ENCODE peak calls at places on chromosomes 3 and 15, in four cellular contexts. X is body of pancreas, E is uterus, R is K562. Z is an unnamed sample.

GRCh38 chr3:28903171-28903601 is 377.7 kb upstream of the RBMS3 start:
- DNase-seq in R (no peak), X (no peak), E (no peak), Z (no peak)

GRCh38 chr3:187807086-187807862 is 62.0 kb upstream of the BCL6 start:
- DNase-seq in X (no peak), R (no peak), E (no peak), Z (no peak)

GRCh38 chr3:50173685-50174516 is 17.5 kb upstream of the GNAT1 start:
- DNase-seq in E (no peak), X (no peak), R (no peak), Z (no peak)

GRCh38 chr3:37667359-37667758 is 194.3 kb upstream of the CTDSPL start:
- DNase-seq in X (no peak), E (no peak), R (no peak), Z (no peak)

GRCh38 chr3:94225176-94225742 is 162.4 kb downstream of the NSUN3 start:
- DNase-seq in E (no peak), R (no peak), X (no peak), Z (no peak)

GRCh38 chr3:143090486-143090885 is 29.1 kb upstream of the CHST2 start:
- DNase-seq in E (no peak), R (no peak), X (no peak), Z (no peak)

GRCh38 chr15:68055224-68055705 is 1.1 kb downstream of the PIAS1 start:
- DNase-seq in R (peak), E (no peak), X (peak), Z (peak)

GRCh38 chr3:104411760-104412159 is 954.9 kb upstream of the ALCAM start:
- DNase-seq in R (no peak), E (no peak), X (no peak), Z (no peak)

GRCh38 chr3:144079634-144080033 is 108.0 kb downstream of the DIPK2A start:
- DNase-seq in R (no peak), E (no peak), X (no peak), Z (no peak)

GRCh38 chr15:50068016-50068415 is 51.0 kb downstream of the ATP8B4 start:
- DNase-seq in R (no peak), X (no peak), E (no peak), Z (no peak)

GRCh38 chr3:126380011-126380768 is 14.5 kb upstream of the CFAP100 start:
- DNase-seq in E (no peak), X (no peak), R (no peak), Z (no peak)

GRCh38 chr15:39287322-39288195 is 293.3 kb upstream of the THBS1 start:
- DNase-seq in X (no peak), R (no peak), E (no peak), Z (no peak)

GRCh38 chr3:190537131-190537530 is 23.2 kb downstream of the IL1RAP start:
- DNase-seq in E (no peak), X (no peak), R (no peak), Z (no peak)

GRCh38 chr3:183159319-183159718 is 3.2 kb downstream of the LAMP3 start:
- DNase-seq in R (peak), X (no peak), E (no peak), Z (no peak)

GRCh38 chr15:79736435-79737000 is 160.3 kb downstream of the MTHFS start:
- DNase-seq in R (no peak), X (no peak), E (no peak), Z (no peak)

GRCh38 chr3:150300847-150301517 is 107.1 kb upstream of the TSC22D2 start:
- DNase-seq in X (no peak), R (no peak), E (no peak), Z (no peak)

GRCh38 chr15:35465763-35466162 is 80.2 kb downstream of the DPH6 start:
- DNase-seq in E (no peak), R (no peak), X (no peak), Z (no peak)

GRCh38 chr15:92883643-92884458 is 16.3 kb upstream of the CHD2 start:
- DNase-seq in E (no peak), R (no peak), X (no peak), Z (no peak)

GRCh38 chr3:197356275-197356674 is 57.9 kb upstream of the DLG1 start:
- DNase-seq in E (no peak), X (no peak), R (no peak), Z (peak)

GRCh38 chr3:176867681-176868663 is 329.3 kb downstream of the TBL1XR1 start:
- DNase-seq in E (no peak), X (peak), R (no peak), Z (peak)

GRCh38 chr3:45145681-45146614 is at the start of gene CDCP1:
- DNase-seq in R (peak), E (no peak), X (peak), Z (peak)
- TF ChIP-seq POLR2A in R (no peak), E (peak), X (peak), Z (peak)

GRCh38 chr3:52047295-52047960 is 8.9 kb downstream of the DUSP7 start:
- DNase-seq in E (no peak), R (no peak), X (no peak), Z (no peak)
- H3K4me3 ChIP-seq in E (no peak), R (no peak), X (no peak), Z (no peak)

GRCh38 chr3:194491996-194492395 is 5.2 kb upstream of the ATP13A3 start:
- DNase-seq in X (no peak), E (no peak), R (no peak), Z (no peak)

GRCh38 chr3:194488007-194488742 is 1.4 kb upstream of the ATP13A3 start:
- DNase-seq in R (peak), X (no peak), E (no peak), Z (no peak)

GRCh38 chr3:194486540-194487288 is at the start of gene ATP13A3:
- DNase-seq in E (peak), X (peak), R (peak), Z (peak)

GRCh38 chr3:194487289-194488006 is 646 bp upstream of the ATP13A3 start:
- DNase-seq in R (peak), X (peak), E (peak), Z (peak)

DNA sequence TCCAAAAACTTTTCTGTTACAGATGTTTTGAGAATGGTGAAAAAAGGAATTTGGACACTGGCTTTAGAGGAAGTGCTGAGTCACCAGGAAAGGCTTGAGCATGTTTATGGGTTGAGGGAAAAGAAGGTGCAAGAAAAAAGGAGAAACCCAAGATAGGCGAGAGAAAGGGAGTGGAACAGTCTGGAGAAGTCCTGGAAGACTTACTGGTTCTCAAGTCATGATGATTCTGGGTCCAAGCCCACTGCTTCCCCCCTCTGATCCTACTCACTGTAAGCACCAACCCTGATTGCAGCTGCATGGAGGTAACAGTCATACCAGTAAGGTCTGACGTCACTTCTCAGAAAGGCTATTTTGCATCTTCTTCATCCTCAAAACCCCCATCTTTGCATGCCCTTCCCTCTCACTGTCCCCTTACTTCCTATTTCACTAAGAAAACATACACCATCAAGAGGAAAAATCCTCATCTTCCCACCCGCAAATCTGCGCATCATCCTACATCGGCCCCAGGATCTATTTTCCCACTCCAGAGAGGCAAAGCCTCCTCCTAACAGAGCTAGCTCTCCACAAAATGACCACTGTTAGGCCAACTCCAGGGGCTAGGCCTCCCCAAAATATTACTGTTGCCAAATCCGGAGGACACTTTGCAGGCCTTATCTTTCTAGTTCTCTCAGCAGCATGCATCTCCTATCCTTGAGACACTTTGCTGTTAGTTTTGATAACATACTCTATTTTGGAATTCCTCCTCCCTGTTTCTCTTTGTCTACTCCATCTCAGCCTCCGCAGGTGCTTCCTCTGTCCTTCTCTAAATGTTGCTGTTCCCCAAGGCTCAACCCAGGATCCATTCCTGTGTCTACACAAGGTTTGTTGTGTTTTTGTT is 3.2 kb upstream of the ATP13A3 start:
- DNase-seq in R (peak), E (no peak), X (no peak), Z (no peak)
- TF ChIP-seq POLR2A in R (no peak), E (no peak), X (no peak), Z (no peak)

GRCh38 chr3:111737056-111737711 is 121.9 kb upstream of the PHLDB2 start:
- DNase-seq in X (peak), R (no peak), E (peak), Z (no peak)

GRCh38 chr3:111735912-111736311 is 123.2 kb upstream of the PHLDB2 start:
- DNase-seq in R (no peak), X (no peak), E (no peak), Z (no peak)

GRCh38 chr3:111734652-111735051 is 124.4 kb upstream of the PHLDB2 start:
- DNase-seq in E (no peak), R (no peak), X (no peak), Z (no peak)

GRCh38 chr3:111733856-111734255 is 125.2 kb upstream of the PHLDB2 start:
- DNase-seq in E (no peak), R (no peak), X (no peak), Z (no peak)

GRCh38 chr3:111735271-111735758 is 123.8 kb upstream of the PHLDB2 start:
- DNase-seq in R (no peak), E (no peak), X (peak), Z (no peak)
- H3K4me3 ChIP-seq in R (no peak), E (no peak), X (no peak), Z (no peak)

DNA sequence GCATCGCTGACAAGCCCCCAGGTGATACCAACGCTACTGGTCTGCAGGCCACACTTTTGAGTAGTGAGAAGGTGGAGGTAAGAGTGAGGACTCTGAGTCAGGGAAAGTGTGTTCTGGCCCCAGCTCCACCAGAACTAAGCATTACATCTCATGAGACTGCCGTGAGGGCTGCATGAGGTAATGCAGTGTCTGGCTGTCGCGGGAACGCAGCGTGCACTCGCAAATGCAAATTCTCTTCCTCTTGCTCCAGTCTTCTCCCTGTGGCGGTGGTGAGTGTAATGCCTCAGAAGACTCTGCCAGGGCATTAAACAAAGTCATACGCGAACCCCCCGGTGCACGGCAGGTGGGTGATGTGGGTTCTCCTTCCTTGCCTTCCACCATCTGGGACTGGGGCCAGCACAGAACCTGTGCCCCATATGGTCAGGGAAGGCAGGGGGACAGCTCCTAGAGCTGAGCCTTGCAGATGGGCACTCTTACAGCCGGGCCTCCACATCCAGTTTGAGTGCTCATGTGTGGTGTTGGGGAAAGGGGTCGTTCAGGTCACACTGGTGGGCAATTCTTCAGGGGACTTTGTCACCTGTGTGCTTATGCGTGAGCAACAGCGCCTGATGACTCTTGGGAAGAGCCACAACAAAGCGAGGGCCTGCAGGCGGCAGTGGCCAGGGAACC is 175.8 kb downstream of the XXYLT1 start:
- DNase-seq in E (no peak), X (no peak), R (no peak), Z (peak)
- TF ChIP-seq POLR2A in E (no peak), X (no peak), R (no peak), Z (no peak)

GRCh38 chr3:179175358-179175757 is 27.2 kb downstream of the PIK3CA start:
- DNase-seq in E (no peak), X (no peak), R (no peak), Z (no peak)
- H3K4me3 ChIP-seq in E (peak), X (no peak), R (no peak), Z (no peak)

GRCh38 chr3:155525324-155525833 is 219.5 kb downstream of the PLCH1 start:
- DNase-seq in X (no peak), E (no peak), R (no peak), Z (no peak)
- TF ChIP-seq POLR2A in X (no peak), E (no peak), R (no peak), Z (no peak)

Z was measured in transverse colon.